ENCODE peak calls at places on chromosomes 2 and 18, in seven cellular contexts. C is stomach, M is colonic mucosa, K is PC-9, F is thoracic aorta, V is breast epithelium, L is GM23248. P is an unnamed sample. For H3K9me3, the result is how much of the 10 kb centered on the place peaks cover.

GRCh38 chr18:69531973-69532372 is 131.3 kb downstream of the DOK6 start:
- DNase-seq in C (no peak), M (no peak), K (no peak), F (no peak), V (no peak), L (no peak), P (no peak)

GRCh38 chr2:32357545-32358482 is 991 bp downstream of the BIRC6 start:
- DNase-seq in C (peak), M (peak), K (peak), F (peak), V (no peak), L (peak), P (no peak)

GRCh38 chr2:157443795-157444642 is at the start of gene CYTIP:
- DNase-seq in C (peak), M (peak), K (no peak), F (no peak), V (no peak), L (no peak), P (no peak)

GRCh38 chr2:215664847-215665525 is 229.1 kb upstream of the FN1 start:
- DNase-seq in C (no peak), M (no peak), K (peak), F (no peak), V (no peak), L (peak), P (no peak)

GRCh38 chr18:3481696-3482210 is 31.8 kb downstream of the TGIF1 start:
- DNase-seq in C (no peak), M (peak), K (no peak), F (no peak), V (no peak), L (peak), P (no peak)

GRCh38 chr18:54260376-54261072 is 8.8 kb upstream of the POLI start:
- DNase-seq in C (no peak), M (no peak), K (peak), F (no peak), V (no peak), L (peak), P (no peak)

GRCh38 chr18:76430636-76431035 is 64.4 kb downstream of the ZNF516 start:
- DNase-seq in C (no peak), M (no peak), K (no peak), F (no peak), V (no peak), L (peak), P (no peak)

GRCh38 chr2:148875387-148876051 is 492 bp downstream of the KIF5C start:
- DNase-seq in C (no peak), M (no peak), K (no peak), F (no peak), V (no peak), L (peak), P (peak)

GRCh38 chr2:71510196-71510807 is 56.9 kb downstream of the DYSF start:
- DNase-seq in C (peak), M (peak), K (peak), F (no peak), V (peak), L (peak), P (peak)

GRCh38 chr2:137659616-137660015 is 304.7 kb upstream of the HNMT start:
- DNase-seq in C (no peak), M (no peak), K (no peak), F (no peak), V (no peak), L (peak), P (no peak)

GRCh38 chr2:119741868-119742267 is 17.9 kb upstream of the PTPN4 start:
- DNase-seq in C (no peak), M (no peak), K (no peak), F (no peak), V (no peak), L (no peak), P (no peak)

GRCh38 chr18:48152549-48152948 is 222.1 kb upstream of the SMAD2 start:
- DNase-seq in C (no peak), M (no peak), K (peak), F (no peak), V (no peak), L (peak), P (no peak)

GRCh38 chr2:190318931-190319556 is 582 bp downstream of the HIBCH start:
- DNase-seq in C (no peak), M (peak), K (no peak), F (no peak), V (no peak), L (peak), P (no peak)

GRCh38 chr2:169464508-169465386 is 14.5 kb upstream of the BBS5 start:
- DNase-seq in C (no peak), M (no peak), K (no peak), F (no peak), V (no peak), L (no peak), P (no peak)

GRCh38 chr18:23200751-23201150 is 65.5 kb downstream of the CABLES1 start:
- DNase-seq in C (no peak), M (no peak), K (no peak), F (no peak), V (no peak), L (no peak), P (no peak)

GRCh38 chr2:31294230-31294629 is 60.3 kb downstream of the EHD3 start:
- DNase-seq in C (no peak), M (no peak), K (peak), F (no peak), V (no peak), L (peak), P (no peak)

GRCh38 chr18:12821408-12821807 is 62.6 kb downstream of the PTPN2 start:
- DNase-seq in C (no peak), M (no peak), K (no peak), F (no peak), V (no peak), L (no peak), P (no peak)

GRCh38 chr2:130846686-130847375 is 10.1 kb downstream of the ARHGEF4 start:
- DNase-seq in C (no peak), M (no peak), K (no peak), F (no peak), V (no peak), L (no peak), P (no peak)

GRCh38 chr18:56001576-56001975 is 413.6 kb upstream of the TCF4 start:
- DNase-seq in C (no peak), M (no peak), K (no peak), F (no peak), V (no peak), L (peak), P (no peak)

GRCh38 chr2:161165266-161165665 is 5.0 kb downstream of the TANK start:
- DNase-seq in C (no peak), M (no peak), K (no peak), F (no peak), V (no peak), L (peak), P (no peak)

GRCh38 chr2:71000780-71001591 is 6.3 kb upstream of the TEX261 start:
- DNase-seq in C (peak), M (peak), K (no peak), F (no peak), V (peak), L (peak), P (peak)

GRCh38 chr2:190545756-190546385 is 11.3 kb upstream of the NEMP2 start:
- DNase-seq in C (no peak), M (no peak), K (no peak), F (no peak), V (no peak), L (no peak), P (no peak)

GRCh38 chr18:63087421-63088230 is 231.9 kb downstream of the BCL2 start:
- DNase-seq in C (no peak), M (no peak), K (no peak), F (no peak), V (no peak), L (peak), P (no peak)

GRCh38 chr2:198916548-198916947 is 541.2 kb downstream of the SATB2 start:
- DNase-seq in C (no peak), M (peak), K (no peak), F (no peak), V (no peak), L (no peak), P (no peak)

GRCh38 chr2:106193977-106194778 is at the start of gene UXS1:
- DNase-seq in C (peak), M (peak), K (peak), F (peak), V (peak), L (peak), P (peak)

GRCh38 chr18:6652098-6652497 is 77.4 kb upstream of the ARHGAP28 start:
- DNase-seq in C (no peak), M (no peak), K (no peak), F (no peak), V (no peak), L (no peak), P (no peak)

GRCh38 chr2:239273280-239274234 is 127.3 kb downstream of the HDAC4 start:
- DNase-seq in C (peak), M (peak), K (no peak), F (no peak), V (no peak), L (no peak), P (no peak)

GRCh38 chr2:157898591-157898996 is 22.5 kb upstream of the ACVR1 start:
- DNase-seq in C (peak), M (no peak), K (peak), F (no peak), V (no peak), L (peak), P (no peak)

GRCh38 chr2:66239655-66240054 is 195.3 kb upstream of the MEIS1 start:
- DNase-seq in C (no peak), M (no peak), K (no peak), F (no peak), V (no peak), L (no peak), P (no peak)

GRCh38 chr18:43692291-43692690 is 415.0 kb upstream of the SYT4 start:
- DNase-seq in C (no peak), M (no peak), K (no peak), F (no peak), V (no peak), L (peak), P (no peak)
- H3K9me3 ChIP-seq in C (under half), M (under half), K (under half), F (under half), V (under half), L (under half), P (under half)

DNA sequence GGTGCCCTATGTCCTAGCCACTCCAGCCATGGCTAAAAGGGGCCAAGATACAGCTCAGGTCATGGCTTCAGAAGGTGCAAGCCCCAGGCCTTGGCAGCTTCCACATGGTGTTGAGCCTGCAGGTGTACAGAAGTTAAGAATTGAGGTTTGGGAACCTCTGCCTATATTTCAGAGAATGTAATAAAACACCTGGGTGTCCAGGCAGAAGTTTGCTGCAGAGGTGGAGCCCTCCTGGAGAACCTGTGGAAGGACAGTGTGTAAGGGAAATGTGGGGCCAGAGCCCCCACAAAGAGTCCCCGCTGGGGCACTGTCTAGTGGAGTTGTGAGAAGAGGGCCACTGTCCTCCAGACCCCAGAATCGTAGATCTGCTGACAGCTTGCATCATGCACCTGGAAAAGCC is 74.1 kb downstream of the SMIM21 start:
- DNase-seq in C (no peak), M (no peak), K (no peak), F (no peak), V (no peak), L (no peak), P (no peak)
- H3K9me3 ChIP-seq in C (under half), M (under half), K (under half), F (under half), V (under half), L (under half), P (under half)

DNA sequence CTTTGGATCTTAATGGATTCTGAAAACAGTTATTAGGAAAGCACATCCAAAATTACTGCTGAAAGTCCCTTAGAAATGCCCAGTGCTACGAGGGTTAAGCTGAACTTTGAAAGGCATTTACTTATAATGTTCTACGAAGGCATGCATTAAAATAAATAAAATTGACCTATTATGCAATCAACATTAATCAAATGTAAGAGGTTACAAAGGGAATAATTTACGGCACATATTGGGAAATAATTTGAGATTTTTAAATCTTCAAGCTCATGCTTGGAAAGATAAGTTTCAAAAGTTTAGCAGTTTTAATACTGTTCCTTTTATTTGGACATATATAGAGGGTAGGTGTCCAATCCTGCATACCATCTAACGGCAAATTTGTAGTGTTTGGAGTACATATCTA is 1564.1 kb upstream of the DDX18 start:
- DNase-seq in C (no peak), M (no peak), K (no peak), F (no peak), V (no peak), L (no peak), P (no peak)
- H3K9me3 ChIP-seq in C (under half), M (under half), K (under half), F (under half), V (under half), L (under half), P (under half)

DNA sequence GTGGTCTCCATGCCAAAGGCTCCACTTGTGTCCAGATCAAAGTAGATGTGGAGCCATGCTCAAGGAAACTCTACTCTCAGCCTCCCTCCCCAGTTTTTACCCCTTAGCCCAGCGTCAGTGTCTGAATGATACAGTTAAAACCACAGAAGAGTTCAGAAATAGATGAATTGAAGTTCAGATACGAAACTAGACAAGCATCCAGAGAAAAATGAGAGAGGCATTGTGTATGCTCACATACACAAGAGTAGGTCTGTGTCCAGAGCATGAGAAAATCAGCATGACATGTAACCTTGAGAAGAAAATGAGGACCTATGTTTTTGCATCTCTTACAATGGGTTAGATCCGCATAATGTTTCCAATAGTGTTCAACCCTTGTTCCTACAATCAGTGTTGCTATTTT is 612.8 kb upstream of the PKDCC start:
- DNase-seq in C (no peak), M (no peak), K (no peak), F (no peak), V (no peak), L (no peak), P (no peak)
- H3K9me3 ChIP-seq in C (under half), M (under half), K (under half), F (under half), V (under half), L (under half), P (under half)

DNA sequence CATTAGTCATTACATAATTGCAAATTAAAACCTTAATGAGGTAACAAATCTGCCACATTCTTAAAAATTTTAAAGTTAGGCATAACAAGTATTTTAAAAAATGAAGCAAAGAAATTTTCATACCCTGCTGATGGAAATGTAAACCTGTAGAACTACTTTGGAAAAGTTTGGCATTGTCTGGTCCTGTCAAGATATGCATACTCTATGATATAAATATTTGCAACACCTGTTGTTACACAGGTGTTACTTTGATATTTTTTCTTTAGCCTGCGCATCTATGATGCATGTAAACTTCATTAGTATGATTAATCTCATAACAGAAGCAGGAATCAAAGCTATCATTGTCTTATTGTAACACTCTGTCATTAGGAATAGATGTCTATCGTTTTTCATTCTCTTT is 634.3 kb downstream of the TRIB2 start:
- DNase-seq in C (no peak), M (no peak), K (no peak), F (no peak), V (no peak), L (no peak), P (no peak)
- H3K9me3 ChIP-seq in C (under half), M (under half), K (under half), F (under half), V (under half), L (under half), P (under half)

GRCh38 chr2:79554899-79555298 is 42.0 kb downstream of the CTNNA2 start:
- DNase-seq in C (no peak), M (no peak), K (no peak), F (no peak), V (no peak), L (no peak), P (no peak)
- H3K9me3 ChIP-seq in C (under half), M (under half), K (under half), F (under half), V (under half), L (under half), P (under half)